ENCODE peak calls at places on chromosomes 13 and 19, in six cellular contexts. R is GM23338, X is GM23248, N is Karpas-422, C is HCT116, Z is hepatocyte. Q is an unnamed sample.
A peak's percentile ranks its signal among the peaks of the same experiment; 100 is the strongest.

GRCh38 chr13:43195551-43195950 is 172.2 kb downstream of the DNAJC15 start:
- DNase-seq in N (peak; percentile 61), C (no peak), X (no peak), Z (no peak), R (peak; percentile 43), Q (peak; percentile 12)

GRCh38 chr13:29849071-29849541 is 1.3 kb downstream of the UBL3 start:
- DNase-seq in C (no peak), X (peak; percentile 61), R (peak; percentile 20), Z (peak; percentile 40), N (peak; percentile 57), Q (peak; percentile 40)

GRCh38 chr13:79491715-79492114 is 10.8 kb downstream of the NDFIP2 start:
- DNase-seq in R (no peak), X (peak; percentile 80), Z (no peak), N (no peak), C (no peak), Q (peak; percentile 62)

GRCh38 chr13:30429721-30430694 is 7.7 kb downstream of the UBE2L5 start:
- DNase-seq in N (no peak), X (peak; percentile 96), Z (peak; percentile 58), C (peak; percentile 60), R (no peak), Q (peak; percentile 77)

GRCh38 chr13:83377486-83377885 is 504.8 kb downstream of the SLITRK1 start:
- DNase-seq in Z (no peak), C (no peak), X (peak; percentile 15), N (no peak), R (no peak), Q (no peak)

GRCh38 chr13:83765796-83766195 is 116.5 kb downstream of the SLITRK1 start:
- DNase-seq in R (no peak), Z (no peak), N (no peak), X (no peak), C (no peak), Q (no peak)

GRCh38 chr19:4977299-4978174 is 8.6 kb downstream of the KDM4B start:
- DNase-seq in Z (no peak), N (no peak), X (peak; percentile 98), R (no peak), C (no peak), Q (no peak)

GRCh38 chr19:29576043-29576442 is 30.0 kb upstream of the POP4 start:
- DNase-seq in R (no peak), X (peak; percentile 23), N (no peak), C (no peak), Z (no peak), Q (no peak)

GRCh38 chr13:33296793-33297425 is 11.4 kb upstream of the STARD13 start:
- DNase-seq in C (no peak), N (no peak), Z (peak; percentile 59), R (no peak), X (no peak), Q (no peak)

GRCh38 chr13:63190219-63190618 is 1774.6 kb upstream of the PCDH20 start:
- DNase-seq in C (no peak), R (no peak), Z (no peak), X (peak; percentile 0), N (no peak), Q (no peak)

GRCh38 chr13:97003071-97003470 is 8.8 kb upstream of the OXGR1 start:
- DNase-seq in Z (no peak), N (no peak), R (no peak), X (peak; percentile 19), C (no peak), Q (peak; percentile 17)

GRCh38 chr19:17784201-17785008 is 10.5 kb upstream of the B3GNT3 start:
- DNase-seq in C (no peak), R (peak; percentile 94), N (peak; percentile 89), X (peak; percentile 72), Z (peak; percentile 84), Q (peak; percentile 71)

GRCh38 chr19:18718846-18719458 is 35.5 kb downstream of the CRTC1 start:
- DNase-seq in N (no peak), C (no peak), X (no peak), Z (no peak), R (no peak), Q (no peak)

GRCh38 chr19:27890696-27891095 is 1322.3 kb downstream of the UQCRFS1 start:
- DNase-seq in Z (no peak), N (no peak), X (no peak), C (no peak), R (no peak), Q (no peak)

GRCh38 chr13:51803422-51804294 is at the start of gene DHRS12:
- DNase-seq in Z (peak; percentile 96), X (peak; percentile 96), N (peak; percentile 94), C (peak; percentile 43), R (peak; percentile 89), Q (peak; percentile 75)

GRCh38 chr13:75544681-75545333 is 4.8 kb upstream of the UCHL3 start:
- DNase-seq in X (peak; percentile 91), Z (no peak), C (no peak), N (no peak), R (no peak), Q (peak; percentile 28)

GRCh38 chr13:75372517-75372916 is 109.5 kb downstream of the TBC1D4 start:
- DNase-seq in N (peak; percentile 78), Z (peak; percentile 62), R (peak; percentile 74), C (no peak), X (peak; percentile 79), Q (peak; percentile 64)

GRCh38 chr19:1037553-1038115 is 2.3 kb upstream of the ABCA7 start:
- DNase-seq in Z (no peak), R (no peak), N (peak; percentile 84), C (no peak), X (no peak), Q (no peak)

GRCh38 chr19:41478171-41478570 is 35.2 kb downstream of the ERICH4 start:
- DNase-seq in C (no peak), X (no peak), Z (no peak), R (peak; percentile 9), N (no peak), Q (no peak)
- H3K27me3 ChIP-seq in C (peaks cover 69% of the 10 kb centered on the region), X (peaks cover 7% of the 10 kb centered on the region), Z (no peaks in the 10 kb centered on the region), R (no peaks in the 10 kb centered on the region), N (no peaks in the 10 kb centered on the region), Q (peaks cover 54% of the 10 kb centered on the region)

GRCh38 chr13:40460116-40460515 is 206.3 kb downstream of the FOXO1 start:
- DNase-seq in N (no peak), X (peak; percentile 32), Z (no peak), R (no peak), C (no peak), Q (no peak)

GRCh38 chr13:40456979-40457553 is 209.4 kb downstream of the FOXO1 start:
- DNase-seq in Z (no peak), N (no peak), R (no peak), C (no peak), X (no peak), Q (no peak)

GRCh38 chr13:40456397-40456958 is 210.0 kb downstream of the FOXO1 start:
- DNase-seq in N (no peak), X (no peak), R (no peak), Z (no peak), C (no peak), Q (no peak)

GRCh38 chr13:40457844-40458243 is 208.6 kb downstream of the FOXO1 start:
- DNase-seq in R (no peak), C (no peak), Z (no peak), X (no peak), N (no peak), Q (no peak)

DNA sequence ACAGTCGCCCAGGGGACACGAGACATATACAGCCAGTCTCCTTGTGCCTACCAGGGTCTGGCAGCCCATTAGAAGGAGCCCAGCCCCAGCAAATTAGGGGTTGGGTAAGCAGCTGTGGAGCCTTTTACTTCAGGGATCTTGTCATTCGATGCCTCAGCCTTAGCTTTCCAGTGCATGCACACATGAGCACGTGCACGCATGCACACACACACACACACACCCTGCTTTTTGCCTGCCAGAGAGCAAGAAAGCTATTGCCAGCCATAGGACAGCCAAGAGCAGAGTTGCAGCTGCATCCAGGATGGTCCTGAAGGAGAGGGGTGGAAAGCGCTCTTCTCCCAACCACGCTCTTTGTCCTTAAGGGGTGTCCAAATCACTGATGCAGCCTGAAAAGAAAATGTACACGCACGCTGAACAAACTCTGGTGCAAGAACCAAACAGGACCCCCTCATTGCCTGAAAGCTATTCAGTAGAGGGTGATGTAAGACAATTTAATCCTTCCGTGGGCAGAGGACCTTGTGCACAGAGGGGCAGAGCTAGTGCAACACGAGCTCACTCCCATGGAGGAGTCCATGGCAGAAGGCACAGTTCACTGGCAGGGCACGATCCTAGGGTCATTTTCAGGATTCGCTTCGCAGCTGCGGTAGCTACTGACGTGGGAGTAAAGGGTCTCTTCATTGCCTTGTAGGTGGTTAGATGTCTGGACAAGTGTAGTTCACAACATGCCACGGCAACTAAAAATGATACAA is 208.0 kb downstream of the FOXO1 start:
- DNase-seq in X (no peak), R (no peak), N (peak; percentile 66), C (no peak), Z (no peak), Q (no peak)
- H3K9me2 ChIP-seq in X (no peaks in the 10 kb centered on the region), R (peaks cover 3% of the 10 kb centered on the region), N (no peaks in the 10 kb centered on the region), C (no peaks in the 10 kb centered on the region), Z (no peaks in the 10 kb centered on the region), Q (no peaks in the 10 kb centered on the region)

GRCh38 chr19:6088677-6089063 is 21.6 kb downstream of the RFX2 start:
- DNase-seq in X (peak; percentile 65), R (no peak), Z (no peak), N (no peak), C (no peak), Q (peak; percentile 80)
- H3K4me3 ChIP-seq in X (peak overlapping the region; percentile 36), R (no peak overlapping the region), Z (no peak overlapping the region), N (no peak overlapping the region), C (peak overlapping the region; percentile 54), Q (peak overlapping the region; percentile 28)

GRCh38 chr19:3478409-3479176 is 1.7 kb downstream of the SMIM24 start:
- DNase-seq in C (no peak), N (peak; percentile 50), X (no peak), Z (no peak), R (peak; percentile 49), Q (no peak)
- H3K27me3 ChIP-seq in C (peaks cover 9% of the 10 kb centered on the region), N (no peaks in the 10 kb centered on the region), X (peaks cover 21% of the 10 kb centered on the region), Z (no peaks in the 10 kb centered on the region), R (no peaks in the 10 kb centered on the region), Q (no peaks in the 10 kb centered on the region)

GRCh38 chr13:28819748-28820098 is 416 bp upstream of the MTUS2 start:
- DNase-seq in Z (peak; percentile 86), N (peak; percentile 53), R (peak; percentile 86), X (peak; percentile 64), C (no peak), Q (peak; percentile 23)
- H3K9me2 ChIP-seq in Z (no peaks in the 10 kb centered on the region), N (no peaks in the 10 kb centered on the region), R (no peaks in the 10 kb centered on the region), X (no peaks in the 10 kb centered on the region), C (no peaks in the 10 kb centered on the region), Q (no peaks in the 10 kb centered on the region)

GRCh38 chr19:12782174-12782423 is 6.7 kb upstream of the HOOK2 start:
- DNase-seq in X (no peak), N (no peak), Z (no peak), C (no peak), R (no peak), Q (no peak)
- H3K4me3 ChIP-seq in X (peak overlapping the region; percentile 64), N (peak overlapping the region; percentile 66), Z (peak overlapping the region; percentile 41), C (peak overlapping the region; percentile 58), R (peak overlapping the region; percentile 68), Q (peak overlapping the region; percentile 69)

DNA sequence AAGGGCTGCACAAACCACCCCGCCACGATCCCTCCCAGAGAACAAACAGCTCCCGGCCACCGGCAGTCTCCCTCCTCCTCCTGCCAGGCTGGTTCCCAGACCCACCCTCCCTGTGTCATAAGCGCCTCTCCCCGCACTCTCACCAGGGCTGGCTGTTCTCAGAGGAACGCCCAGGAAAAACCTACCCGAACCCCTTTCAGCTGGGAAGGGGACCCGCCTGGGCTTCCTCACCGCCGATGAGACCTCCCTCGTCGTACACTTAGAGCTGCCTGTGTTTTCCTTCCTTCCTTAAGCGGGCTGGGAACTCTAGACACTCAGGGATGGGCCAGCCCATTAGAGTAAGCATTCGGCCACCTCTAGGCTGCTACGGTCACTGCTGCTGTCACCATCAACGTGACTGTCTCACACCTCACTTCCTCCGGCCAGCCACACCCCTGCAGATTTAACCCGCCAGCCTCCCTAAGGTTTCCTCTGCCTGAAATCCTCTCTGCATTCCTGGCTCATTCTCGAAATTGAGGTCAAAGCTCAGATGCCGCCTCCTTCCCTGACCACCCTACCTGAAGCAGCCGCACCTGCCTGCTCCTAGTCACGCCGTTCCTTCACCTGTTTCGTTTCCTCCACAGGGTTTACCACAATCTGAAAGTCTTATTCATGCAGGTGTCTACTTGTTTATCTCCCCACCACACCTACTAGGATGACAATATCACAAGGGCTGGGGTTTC is 6.3 kb upstream of the RDH13 start:
- DNase-seq in C (no peak), N (no peak), R (peak; percentile 81), X (peak; percentile 65), Z (peak; percentile 82), Q (peak; percentile 89)
- H3K27me3 ChIP-seq in C (no peaks in the 10 kb centered on the region), N (no peaks in the 10 kb centered on the region), R (peaks cover 91% of the 10 kb centered on the region), X (peaks cover 11% of the 10 kb centered on the region), Z (peaks cover 9% of the 10 kb centered on the region), Q (no peaks in the 10 kb centered on the region)

Q was measured in PC-3.